ENCODE peak calls at places on chromosomes 1 and 21, in six cellular contexts. J is tibial artery, P is endothelial cell of umbilical vein, K is cardiac muscle cell, D is upper lobe of left lung, H is hepatocyte. X is an unnamed sample.
A peak's percentile ranks its signal among the peaks of the same experiment; 100 is the strongest.

GRCh38 chr1:75908717-75909152 is 23.5 kb downstream of the ASB17 start:
- DNase-seq in H (peak; percentile 58), J (no peak), P (peak; percentile 60), D (no peak), K (peak; percentile 65), X (peak; percentile 9)

GRCh38 chr1:204313675-204314074 is 46.1 kb downstream of the PLEKHA6 start:
- DNase-seq in D (no peak), K (peak; percentile 46), H (no peak), J (no peak), P (peak; percentile 62), X (no peak)

GRCh38 chr1:29704430-29704829 is 468.1 kb downstream of the PTPRU start:
- DNase-seq in J (no peak), K (no peak), H (no peak), P (no peak), D (no peak), X (no peak)

GRCh38 chr21:46368533-46369285 is 44.8 kb downstream of the PCNT start:
- DNase-seq in H (no peak), J (no peak), P (no peak), K (no peak), D (peak; percentile 23), X (no peak)

GRCh38 chr1:160108888-160109662 is 6.5 kb upstream of the ATP1A2 start:
- DNase-seq in P (peak; percentile 34), D (no peak), H (peak; percentile 65), K (peak; percentile 74), J (no peak), X (no peak)

GRCh38 chr1:19412654-19413053 is 72.7 kb downstream of the CAPZB start:
- DNase-seq in P (no peak), K (no peak), H (no peak), J (no peak), D (no peak), X (no peak)

GRCh38 chr1:180851995-180852887 is 60.5 kb upstream of the KIAA1614 start:
- DNase-seq in P (no peak), D (no peak), H (no peak), K (no peak), J (no peak), X (no peak)

GRCh38 chr1:154433161-154433681 is 28.1 kb downstream of the IL6R start:
- DNase-seq in D (peak; percentile 58), J (peak; percentile 60), K (no peak), P (no peak), H (no peak), X (peak; percentile 99)

GRCh38 chr1:209618756-209619420 is 33.3 kb downstream of the LAMB3 start:
- DNase-seq in D (no peak), P (no peak), K (no peak), J (no peak), H (no peak), X (peak; percentile 68)

GRCh38 chr1:67771152-67771551 is 62.1 kb downstream of the GNG12 start:
- DNase-seq in D (peak; percentile 36), P (peak; percentile 73), J (no peak), H (no peak), K (no peak), X (peak; percentile 81)

GRCh38 chr1:241817331-241817792 is 30.6 kb upstream of the EXO1 start:
- DNase-seq in P (no peak), D (no peak), H (no peak), K (no peak), J (no peak), X (no peak)

GRCh38 chr1:236045771-236046170 is 19.1 kb downstream of the NID1 start:
- DNase-seq in J (no peak), K (no peak), H (no peak), D (no peak), P (no peak), X (no peak)

GRCh38 chr1:6097824-6098223 is 52.1 kb downstream of the KCNAB2 start:
- DNase-seq in H (no peak), K (no peak), J (no peak), D (no peak), P (no peak), X (no peak)

GRCh38 chr1:229105109-229105508 is 165.8 kb upstream of the RAB4A start:
- DNase-seq in J (no peak), H (no peak), P (no peak), K (no peak), D (no peak), X (no peak)

GRCh38 chr1:41751804-41752513 is 166.8 kb downstream of the HIVEP3 start:
- DNase-seq in J (no peak), P (peak; percentile 23), D (peak; percentile 62), K (peak; percentile 65), H (no peak), X (no peak)

GRCh38 chr1:244801246-244801645 is 34.2 kb upstream of the COX20 start:
- DNase-seq in H (no peak), K (peak; percentile 47), J (no peak), D (peak; percentile 29), P (peak; percentile 50), X (no peak)

GRCh38 chr1:207815913-207816312 is 64.1 kb downstream of the CD46 start:
- DNase-seq in H (no peak), D (no peak), J (no peak), K (no peak), P (no peak), X (no peak)

GRCh38 chr1:32801096-32801713 is 16.0 kb downstream of the YARS1 start:
- DNase-seq in J (no peak), K (no peak), D (no peak), P (no peak), H (no peak), X (no peak)
- H3K4me1 ChIP-seq in J (no peaks in the 10 kb centered on the region), K (no peaks in the 10 kb centered on the region), D (peaks cover 5% of the 10 kb centered on the region), P (peaks cover under 1% of the 10 kb centered on the region), H (no peaks in the 10 kb centered on the region), X (peaks cover 7% of the 10 kb centered on the region)

GRCh38 chr1:26284597-26285351 is 4.9 kb downstream of the SH3BGRL3 start:
- DNase-seq in J (peak; percentile 87), D (peak; percentile 87), K (peak; percentile 90), P (peak; percentile 83), H (peak; percentile 91), X (peak; percentile 82)
- H3K4me1 ChIP-seq in J (peaks cover 31% of the 10 kb centered on the region), D (peaks cover 80% of the 10 kb centered on the region), K (peaks cover 7% of the 10 kb centered on the region), P (peaks cover 26% of the 10 kb centered on the region), H (peaks cover 22% of the 10 kb centered on the region), X (peaks cover 42% of the 10 kb centered on the region)

GRCh38 chr1:27525296-27526271 is 35.6 kb upstream of the WASF2 start:
- DNase-seq in H (peak; percentile 92), P (no peak), D (peak; percentile 74), J (peak; percentile 72), K (peak; percentile 75), X (peak; percentile 86)
- H3K4me1 ChIP-seq in H (peaks cover 89% of the 10 kb centered on the region), P (peaks cover 22% of the 10 kb centered on the region), D (peaks cover 79% of the 10 kb centered on the region), J (peaks cover 77% of the 10 kb centered on the region), K (peaks cover 68% of the 10 kb centered on the region), X (peaks cover 84% of the 10 kb centered on the region)

DNA sequence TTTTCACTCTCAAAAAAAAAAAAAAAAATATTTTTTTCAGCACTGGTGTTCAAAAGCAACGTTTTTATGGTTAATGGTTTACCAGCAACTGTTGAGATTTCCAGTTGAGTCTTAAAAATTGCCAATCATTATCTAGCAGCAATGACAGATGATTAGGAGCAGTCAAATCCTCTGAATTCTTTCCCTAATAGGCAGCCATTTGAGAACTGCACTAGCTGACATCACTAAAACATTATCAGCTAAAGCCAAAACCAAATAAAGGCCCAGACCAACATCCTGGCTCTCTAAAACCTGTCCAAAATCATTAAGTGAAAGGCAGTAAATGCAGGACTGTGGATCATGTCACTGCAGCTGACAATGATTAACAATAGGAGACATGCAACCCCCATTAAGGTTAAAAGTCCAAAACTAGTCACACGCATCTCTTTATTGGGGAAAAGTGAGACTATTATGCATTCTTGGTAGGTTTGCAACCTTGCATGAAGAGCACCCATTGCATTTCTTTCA is 14.0 kb downstream of the SFPQ start:
- DNase-seq in H (peak; percentile 47), P (no peak), J (no peak), D (no peak), K (no peak), X (no peak)
- H3K4me1 ChIP-seq in H (peaks cover 33% of the 10 kb centered on the region), P (peaks cover 6% of the 10 kb centered on the region), J (no peaks in the 10 kb centered on the region), D (peaks cover 14% of the 10 kb centered on the region), K (no peaks in the 10 kb centered on the region), X (no peaks in the 10 kb centered on the region)

GRCh38 chr1:172540635-172541034 is 7.7 kb downstream of the SUCO start:
- DNase-seq in J (no peak), H (no peak), P (no peak), D (no peak), K (no peak), X (no peak)
- H3K4me1 ChIP-seq in J (peaks cover 4% of the 10 kb centered on the region), H (peaks cover 10% of the 10 kb centered on the region), P (no peaks in the 10 kb centered on the region), D (peaks cover 22% of the 10 kb centered on the region), K (peaks cover 53% of the 10 kb centered on the region), X (peaks cover 11% of the 10 kb centered on the region)

DNA sequence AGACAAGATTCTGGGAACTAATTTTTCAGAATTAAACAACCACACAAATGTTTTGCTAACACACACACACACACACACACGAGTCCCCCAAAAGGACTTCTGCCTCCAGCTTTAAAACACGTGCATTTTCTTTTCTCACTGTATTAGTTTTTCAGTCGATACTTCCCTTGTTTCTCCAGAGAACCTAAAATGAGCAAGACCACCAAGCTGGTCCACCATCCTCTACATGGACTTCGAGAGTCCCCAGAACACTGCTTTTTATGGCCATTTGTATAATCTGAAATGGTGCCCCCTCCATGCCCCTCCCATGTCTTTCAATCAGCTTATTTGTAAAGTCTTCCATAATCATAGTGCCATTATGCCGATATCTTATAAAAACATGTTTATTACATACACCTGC is 10.8 kb upstream of the CHI3L2 start:
- DNase-seq in P (no peak), D (no peak), H (no peak), J (no peak), K (no peak), X (no peak)
- H3K4me1 ChIP-seq in P (no peaks in the 10 kb centered on the region), D (peaks cover 33% of the 10 kb centered on the region), H (peaks cover 28% of the 10 kb centered on the region), J (no peaks in the 10 kb centered on the region), K (peaks cover 20% of the 10 kb centered on the region), X (peaks cover 28% of the 10 kb centered on the region)

X was measured in keratinocyte.